ENCODE peak calls at places on chromosomes 1 and 21, in seven cellular contexts. Y is Right ventricle myocardium inferior; N is activated CD4-positive, alpha-beta T cell treated with anti-CD3 and anti-CD28 coated beads, Interleukin-2, amount 50 U/mL, for 24 hours; T is Peyer's patch; B is upper lobe of right lung; D is fibroblast of the conjunctiva; V is EL. S is an unnamed sample.

GRCh38 chr1:52033190-52034049 is at the start of gene KTI12:
- DNase-seq in Y (peak; percentile 94), N (peak; percentile 85), T (peak; percentile 95), B (peak; percentile 94), D (peak; percentile 86), V (peak; percentile 91), S (peak; percentile 82)

GRCh38 chr1:51331206-51332100 is 1.1 kb upstream of the TTC39A start:
- DNase-seq in Y (no peak), N (no peak), T (peak; percentile 65), B (no peak), D (no peak), V (peak; percentile 59), S (peak; percentile 65)

GRCh38 chr1:48019714-48020315 is 22.6 kb upstream of the TRABD2B start:
- DNase-seq in Y (no peak), N (no peak), T (peak; percentile 45), B (no peak), D (peak; percentile 35), V (no peak), S (peak; percentile 95)

GRCh38 chr1:175735144-175735543 is 8.3 kb downstream of the TNR start:
- DNase-seq in Y (no peak), N (no peak), T (no peak), B (no peak), D (no peak), V (no peak), S (no peak)

GRCh38 chr1:227316941-227317540 is 1.3 kb downstream of the CDC42BPA start:
- DNase-seq in Y (no peak), N (no peak), T (no peak), B (no peak), D (no peak), V (peak; percentile 48), S (no peak)

GRCh38 chr21:21200103-21200938 is 202.1 kb downstream of the NCAM2 start:
- DNase-seq in Y (no peak), N (no peak), T (peak; percentile 56), B (no peak), D (peak; percentile 96), V (peak; percentile 98), S (peak; percentile 63)

GRCh38 chr1:151579436-151580225 is 32.2 kb upstream of the SNX27 start:
- DNase-seq in Y (no peak), N (no peak), T (no peak), B (no peak), D (no peak), V (peak; percentile 45), S (no peak)

GRCh38 chr1:201468844-201469644 is at the start of gene PHLDA3:
- DNase-seq in Y (peak; percentile 94), N (no peak), T (peak; percentile 79), B (peak; percentile 96), D (peak; percentile 82), V (peak; percentile 91), S (peak; percentile 93)

GRCh38 chr1:207309775-207310273 is 11.7 kb upstream of the CD55 start:
- DNase-seq in Y (no peak), N (no peak), T (peak; percentile 71), B (no peak), D (no peak), V (peak; percentile 80), S (no peak)

GRCh38 chr21:45469273-45470086 is 64.5 kb downstream of the COL18A1 start:
- DNase-seq in Y (peak; percentile 53), N (no peak), T (no peak), B (peak; percentile 67), D (no peak), V (no peak), S (no peak)

GRCh38 chr1:26300586-26301275 is 5.7 kb downstream of the UBXN11 start:
- DNase-seq in Y (no peak), N (no peak), T (no peak), B (no peak), D (no peak), V (no peak), S (no peak)

GRCh38 chr1:84782311-84782771 is 92.1 kb upstream of the SSX2IP start:
- DNase-seq in Y (peak; percentile 84), N (peak; percentile 67), T (peak; percentile 88), B (peak; percentile 86), D (peak; percentile 4), V (peak; percentile 46), S (no peak)

GRCh38 chr1:223700942-223701637 is 11.2 kb upstream of the CAPN2 start:
- DNase-seq in Y (no peak), N (no peak), T (peak; percentile 66), B (peak; percentile 78), D (peak; percentile 96), V (peak; percentile 98), S (no peak)

GRCh38 chr1:77978969-77979838 is at the start of gene FUBP1:
- DNase-seq in Y (peak; percentile 95), N (peak; percentile 98), T (peak; percentile 98), B (peak; percentile 94), D (peak; percentile 99), V (peak; percentile 99), S (peak; percentile 96)

S was measured in breast epithelium.